ENCODE peak calls at places on chromosomes 13 and 19, in seven cellular contexts. Q, T, D, W, U, V and Z are unnamed samples.

GRCh38 chr13:82118589-82118988 is 1763.7 kb downstream of the SLITRK1 start:
- DNase-seq in Q (no peak), T (no peak), D (no peak), W (no peak), U (no peak), V (no peak), Z (no peak)

GRCh38 chr19:19460761-19461265 is 54.5 kb downstream of the TSSK6 start:
- DNase-seq in Q (peak), T (peak), D (no peak), W (no peak), U (peak), V (no peak), Z (peak)

GRCh38 chr19:15452111-15453047 is 2.6 kb upstream of the WIZ start:
- DNase-seq in Q (no peak), T (peak), D (peak), W (peak), U (peak), V (peak), Z (peak)

GRCh38 chr13:85864963-85865530 is 65.8 kb upstream of the SLITRK6 start:
- DNase-seq in Q (no peak), T (no peak), D (no peak), W (no peak), U (peak), V (no peak), Z (no peak)

GRCh38 chr19:50333737-50334617 is 4.8 kb upstream of the KCNC3 start:
- DNase-seq in Q (peak), T (peak), D (no peak), W (peak), U (peak), V (peak), Z (no peak)

GRCh38 chr19:39546599-39546998 is 6.6 kb upstream of the EID2 start:
- DNase-seq in Q (no peak), T (no peak), D (no peak), W (no peak), U (no peak), V (no peak), Z (no peak)

GRCh38 chr13:32537580-32538233 is 888 bp downstream of the N4BP2L2 start:
- DNase-seq in Q (no peak), T (no peak), D (no peak), W (peak), U (no peak), V (no peak), Z (no peak)

GRCh38 chr13:103009061-103009840 is 57.0 kb downstream of the SLC10A2 start:
- DNase-seq in Q (no peak), T (no peak), D (no peak), W (no peak), U (no peak), V (no peak), Z (no peak)

GRCh38 chr13:33454844-33455256 is 169.3 kb upstream of the STARD13 start:
- DNase-seq in Q (no peak), T (no peak), D (no peak), W (no peak), U (no peak), V (no peak), Z (no peak)

GRCh38 chr19:33803383-33803782 is 6.7 kb downstream of the KCTD15 start:
- DNase-seq in Q (no peak), T (no peak), D (no peak), W (no peak), U (no peak), V (no peak), Z (no peak)